ENCODE peak calls at places on chromosomes 5 and 9, in nine cellular contexts. H is iris pigment epithelial cell; L is IMR-90; W is NCI-H1092; U is activated T-helper 1 cell treated with Interleukin-2 at 50 U/mL for 16 hours; N is activated T-cell treated with anti-CD3 and anti-CD28 coated beads for 24 hours; T is H1; Q is body of pancreas; A is effector memory CD8-positive, alpha-beta T cell. P is an unnamed sample.

GRCh38 chr5:96565843-96566242 is 96.3 kb upstream of the CAST start:
- DNase-seq in H (peak; percentile 84), L (peak; percentile 90), W (peak; percentile 12), U (no peak), N (no peak), T (no peak), Q (no peak), A (no peak), P (peak; percentile 80)

GRCh38 chr5:17169507-17169906 is 47.9 kb upstream of the BASP1 start:
- DNase-seq in H (peak; percentile 93), L (peak; percentile 92), W (no peak), U (no peak), N (no peak), T (no peak), Q (no peak), A (no peak), P (peak; percentile 50)

GRCh38 chr9:33458444-33458843 is 11.1 kb upstream of the AQP3 start:
- DNase-seq in H (peak; percentile 42), L (peak; percentile 46), W (no peak), U (peak; percentile 52), N (peak; percentile 51), T (no peak), Q (no peak), A (peak; percentile 44), P (no peak)

GRCh38 chr5:177513500-177513899 is 3.3 kb downstream of the DDX41 start:
- DNase-seq in H (no peak), L (no peak), W (no peak), U (no peak), N (no peak), T (no peak), Q (no peak), A (no peak), P (no peak)

GRCh38 chr9:120574473-120574872 is 5.5 kb downstream of the CDK5RAP2 start:
- DNase-seq in H (no peak), L (no peak), W (no peak), U (no peak), N (no peak), T (no peak), Q (no peak), A (no peak), P (peak; percentile 13)

GRCh38 chr9:126419475-126419874 is 92.8 kb downstream of the MVB12B start:
- DNase-seq in H (no peak), L (no peak), W (no peak), U (no peak), N (no peak), T (no peak), Q (no peak), A (no peak), P (no peak)

GRCh38 chr5:44002381-44002901 is 386.8 kb downstream of the FGF10 start:
- DNase-seq in H (peak; percentile 7), L (peak; percentile 37), W (no peak), U (no peak), N (no peak), T (no peak), Q (peak; percentile 78), A (no peak), P (no peak)

GRCh38 chr5:42689391-42689790 is 67.2 kb upstream of the CCDC152 start:
- DNase-seq in H (no peak), L (no peak), W (no peak), U (no peak), N (no peak), T (no peak), Q (no peak), A (no peak), P (peak; percentile 40)

GRCh38 chr9:2127486-2127885 is 112.3 kb downstream of the SMARCA2 start:
- DNase-seq in H (peak; percentile 55), L (peak; percentile 51), W (no peak), U (no peak), N (no peak), T (no peak), Q (no peak), A (no peak), P (peak; percentile 47)

GRCh38 chr9:5425006-5425628 is 12.6 kb downstream of the PLGRKT start:
- DNase-seq in H (peak; percentile 32), L (no peak), W (no peak), U (no peak), N (no peak), T (no peak), Q (no peak), A (no peak), P (peak; percentile 4)

GRCh38 chr5:135761746-135762145 is 72.7 kb upstream of the SLC25A48 start:
- DNase-seq in H (no peak), L (no peak), W (no peak), U (no peak), N (no peak), T (no peak), Q (no peak), A (no peak), P (no peak)

GRCh38 chr9:30235068-30235467 is 2149.4 kb upstream of the ACO1 start:
- DNase-seq in H (no peak), L (no peak), W (no peak), U (no peak), N (no peak), T (no peak), Q (no peak), A (no peak), P (no peak)

GRCh38 chr5:6859001-6859400 is 145.8 kb downstream of the TENT4A start:
- DNase-seq in H (no peak), L (no peak), W (no peak), U (no peak), N (no peak), T (no peak), Q (no peak), A (no peak), P (no peak)

GRCh38 chr9:117796681-117797080 is 92.5 kb downstream of the TLR4 start:
- DNase-seq in H (peak; percentile 90), L (no peak), W (no peak), U (no peak), N (no peak), T (no peak), Q (no peak), A (no peak), P (peak; percentile 38)

GRCh38 chr5:23412515-23412914 is 94.9 kb upstream of the PRDM9 start:
- DNase-seq in H (no peak), L (no peak), W (no peak), U (no peak), N (no peak), T (no peak), Q (no peak), A (no peak), P (no peak)

GRCh38 chr9:108687360-108687981 is 168.3 kb downstream of the ACTL7B start:
- DNase-seq in H (no peak), L (peak; percentile 16), W (no peak), U (no peak), N (no peak), T (no peak), Q (no peak), A (no peak), P (peak; percentile 24)

GRCh38 chr9:134438204-134438788 is 112.0 kb downstream of the RXRA start:
- DNase-seq in H (no peak), L (no peak), W (no peak), U (no peak), N (no peak), T (peak; percentile 74), Q (no peak), A (no peak), P (no peak)

GRCh38 chr9:34929506-34930102 is 28.5 kb upstream of the PHF24 start:
- DNase-seq in H (peak; percentile 35), L (peak; percentile 5), W (peak; percentile 16), U (no peak), N (peak; percentile 4), T (peak; percentile 66), Q (peak; percentile 37), A (no peak), P (peak; percentile 2)

GRCh38 chr5:67221487-67222242 is 25.1 kb upstream of the CD180 start:
- DNase-seq in H (no peak), L (no peak), W (no peak), U (peak; percentile 29), N (no peak), T (no peak), Q (no peak), A (peak; percentile 43), P (no peak)

GRCh38 chr9:28916348-28916747 is 1343.1 kb upstream of the C9orf72 start:
- DNase-seq in H (no peak), L (no peak), W (no peak), U (no peak), N (no peak), T (no peak), Q (no peak), A (no peak), P (no peak)

GRCh38 chr9:88748566-88749238 is 213.7 kb downstream of the NXNL2 start:
- DNase-seq in H (peak; percentile 95), L (peak; percentile 81), W (no peak), U (no peak), N (no peak), T (no peak), Q (no peak), A (no peak), P (peak; percentile 87)

GRCh38 chr9:93684161-93684765 is 107.9 kb downstream of the PHF2 start:
- DNase-seq in H (no peak), L (no peak), W (no peak), U (no peak), N (no peak), T (no peak), Q (no peak), A (no peak), P (no peak)